ENCODE peak calls at places on chromosomes 16 and 17, in ten cellular contexts. A is BE2C; T is MM.1S; H is cardiac muscle cell; D is thyroid gland; E is heart left ventricle; B is H1; L is effector memory CD4-positive, alpha-beta T cell; R is naive thymus-derived CD4-positive, alpha-beta T cell; I is PC-3. W is an unnamed sample.
A peak's percentile ranks its signal among the peaks of the same experiment; 100 is the strongest.

GRCh38 chr17:75090871-75091854 is 3.4 kb downstream of the SLC16A5 start:
- DNase-seq in A (no peak), T (no peak), H (no peak), D (peak; percentile 26), E (peak; percentile 61), B (no peak), L (no peak), R (no peak), I (no peak), W (no peak)

GRCh38 chr17:15963670-15964110 is 18.8 kb downstream of the ADORA2B start:
- DNase-seq in A (no peak), T (no peak), H (no peak), D (no peak), E (no peak), B (no peak), L (no peak), R (no peak), I (peak; percentile 98), W (no peak)

GRCh38 chr17:38428643-38429371 is 543 bp downstream of the ARHGAP23 start:
- DNase-seq in A (no peak), T (peak; percentile 69), H (no peak), D (peak; percentile 61), E (peak; percentile 79), B (no peak), L (no peak), R (no peak), I (peak; percentile 31), W (no peak)

GRCh38 chr17:30332057-30332542 is 1.8 kb downstream of the TMIGD1 start:
- DNase-seq in A (no peak), T (peak; percentile 81), H (no peak), D (no peak), E (no peak), B (no peak), L (peak; percentile 32), R (peak; percentile 81), I (peak; percentile 39), W (peak; percentile 70)

GRCh38 chr16:66554021-66554420 is 1.6 kb downstream of the CKLF start:
- DNase-seq in A (no peak), T (no peak), H (no peak), D (no peak), E (no peak), B (no peak), L (no peak), R (no peak), I (no peak), W (no peak)

GRCh38 chr16:89687092-89687940 is 827 bp downstream of the CDK10 start:
- DNase-seq in A (no peak), T (peak; percentile 45), H (no peak), D (peak; percentile 82), E (no peak), B (no peak), L (no peak), R (no peak), I (peak; percentile 34), W (no peak)

GRCh38 chr16:8886593-8887437 is 4.7 kb downstream of the LITAFD start:
- DNase-seq in A (no peak), T (no peak), H (no peak), D (no peak), E (no peak), B (no peak), L (no peak), R (no peak), I (no peak), W (no peak)

GRCh38 chr16:4697867-4698291 is 4.5 kb downstream of the NUDT16L1 start:
- DNase-seq in A (no peak), T (no peak), H (no peak), D (no peak), E (no peak), B (no peak), L (no peak), R (no peak), I (no peak), W (no peak)

GRCh38 chr16:27449434-27450188 is 47.6 kb downstream of the IL21R start:
- DNase-seq in A (no peak), T (no peak), H (no peak), D (no peak), E (no peak), B (no peak), L (peak; percentile 83), R (no peak), I (no peak), W (peak; percentile 94)
- H3K36me3 ChIP-seq in A (no peaks in the 10 kb centered on the region), T (peaks cover 3% of the 10 kb centered on the region), H (no peaks in the 10 kb centered on the region), D (no peaks in the 10 kb centered on the region), E (no peaks in the 10 kb centered on the region), B (no peaks in the 10 kb centered on the region), L (peaks cover 33% of the 10 kb centered on the region), R (peaks cover 14% of the 10 kb centered on the region), I (no peaks in the 10 kb centered on the region), W (peaks cover 27% of the 10 kb centered on the region)

GRCh38 chr17:40022497-40022896 is 7.3 kb downstream of the CSF3 start:
- DNase-seq in A (no peak), T (no peak), H (no peak), D (no peak), E (no peak), B (no peak), L (no peak), R (no peak), I (no peak), W (no peak)

GRCh38 chr17:40022961-40023541 is 7.8 kb downstream of the CSF3 start:
- DNase-seq in A (no peak), T (no peak), H (no peak), D (peak; percentile 89), E (no peak), B (no peak), L (no peak), R (no peak), I (peak; percentile 75), W (no peak)

GRCh38 chr17:40020146-40020545 is 4.9 kb downstream of the CSF3 start:
- DNase-seq in A (no peak), T (no peak), H (no peak), D (no peak), E (no peak), B (no peak), L (no peak), R (no peak), I (no peak), W (no peak)

GRCh38 chr17:40019140-40019991 is 4.1 kb downstream of the CSF3 start:
- DNase-seq in A (no peak), T (no peak), H (no peak), D (no peak), E (no peak), B (no peak), L (no peak), R (no peak), I (no peak), W (no peak)

GRCh38 chr17:40021471-40021961 is 6.3 kb downstream of the CSF3 start:
- DNase-seq in A (no peak), T (no peak), H (no peak), D (peak; percentile 22), E (no peak), B (no peak), L (no peak), R (no peak), I (peak; percentile 93), W (no peak)
- H3K36me3 ChIP-seq in A (peaks cover 56% of the 10 kb centered on the region), T (no peaks in the 10 kb centered on the region), H (peaks cover 29% of the 10 kb centered on the region), D (no peaks in the 10 kb centered on the region), E (peaks cover 70% of the 10 kb centered on the region), B (peaks cover 23% of the 10 kb centered on the region), L (peaks cover 40% of the 10 kb centered on the region), R (peaks cover 5% of the 10 kb centered on the region), I (peaks cover 12% of the 10 kb centered on the region), W (peaks cover 21% of the 10 kb centered on the region)

DNA sequence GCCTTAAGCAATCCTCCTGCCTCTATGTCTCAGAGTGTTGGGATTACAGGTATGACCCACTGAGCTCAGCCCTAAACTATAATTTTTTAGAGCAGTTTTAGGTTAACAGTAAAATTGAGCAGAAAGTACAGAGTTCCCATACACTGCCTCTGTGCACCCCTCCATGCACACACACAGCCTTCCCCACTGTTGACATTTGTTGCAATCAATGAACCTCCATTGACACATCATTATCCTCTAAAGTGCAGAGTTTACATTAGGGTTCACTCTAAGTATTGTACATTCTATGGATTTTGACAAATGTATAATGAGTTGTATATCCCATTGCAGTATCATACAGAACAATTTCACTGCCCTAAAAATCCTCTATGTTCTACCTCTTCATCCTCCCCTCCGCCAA is 35.0 kb downstream of the NGFR start:
- DNase-seq in A (no peak), T (no peak), H (no peak), D (no peak), E (no peak), B (no peak), L (no peak), R (no peak), I (no peak), W (no peak)
- H3K36me3 ChIP-seq in A (no peaks in the 10 kb centered on the region), T (no peaks in the 10 kb centered on the region), H (no peaks in the 10 kb centered on the region), D (no peaks in the 10 kb centered on the region), E (no peaks in the 10 kb centered on the region), B (no peaks in the 10 kb centered on the region), L (no peaks in the 10 kb centered on the region), R (no peaks in the 10 kb centered on the region), I (no peaks in the 10 kb centered on the region), W (no peaks in the 10 kb centered on the region)

GRCh38 chr16:10539793-10540192 is 40.6 kb downstream of the EMP2 start:
- DNase-seq in A (no peak), T (no peak), H (no peak), D (no peak), E (no peak), B (no peak), L (no peak), R (no peak), I (peak; percentile 13), W (no peak)

GRCh38 chr16:10539256-10539655 is 41.1 kb downstream of the EMP2 start:
- DNase-seq in A (no peak), T (no peak), H (no peak), D (no peak), E (no peak), B (no peak), L (no peak), R (no peak), I (peak; percentile 84), W (no peak)

GRCh38 chr16:10547708-10548107 is 32.7 kb downstream of the EMP2 start:
- DNase-seq in A (no peak), T (no peak), H (no peak), D (no peak), E (no peak), B (no peak), L (no peak), R (no peak), I (no peak), W (no peak)

GRCh38 chr16:10541396-10541795 is 39.0 kb downstream of the EMP2 start:
- DNase-seq in A (no peak), T (no peak), H (no peak), D (no peak), E (no peak), B (no peak), L (no peak), R (no peak), I (no peak), W (no peak)

DNA sequence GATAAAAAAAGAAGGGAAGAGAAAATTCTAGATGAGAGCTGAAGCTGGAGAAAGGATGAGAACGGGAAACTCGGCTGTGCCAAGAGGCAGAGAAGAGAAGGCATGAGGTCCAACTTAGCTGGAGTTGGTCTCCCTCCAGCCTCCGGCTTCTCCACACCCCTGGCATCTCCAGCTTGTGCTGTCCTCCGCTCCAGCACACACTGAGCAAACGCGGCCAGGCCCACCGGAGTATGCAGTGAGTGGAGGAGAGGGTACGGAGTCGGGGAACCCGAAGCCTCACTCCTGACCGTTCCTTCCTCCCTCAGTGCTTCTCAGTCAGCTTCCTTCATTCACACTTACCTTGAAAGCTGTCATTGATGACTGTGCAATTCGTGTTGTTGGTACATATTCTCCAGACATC is 37.2 kb downstream of the EMP2 start:
- DNase-seq in A (no peak), T (no peak), H (no peak), D (no peak), E (no peak), B (no peak), L (no peak), R (no peak), I (no peak), W (no peak)
- H3K36me3 ChIP-seq in A (no peaks in the 10 kb centered on the region), T (no peaks in the 10 kb centered on the region), H (peaks cover 41% of the 10 kb centered on the region), D (peaks cover 21% of the 10 kb centered on the region), E (peaks cover 96% of the 10 kb centered on the region), B (peaks cover 6% of the 10 kb centered on the region), L (no peaks in the 10 kb centered on the region), R (no peaks in the 10 kb centered on the region), I (peaks cover 6% of the 10 kb centered on the region), W (no peaks in the 10 kb centered on the region)

W was measured in CD8-positive, alpha-beta memory T cell.